ENCODE peak calls at places on chromosome 13, in six cellular contexts. U is epithelial cell of esophagus, Y is kidney glomerular epithelial cell, T is GM12892, L is foreskin fibroblast, H is HTR-8/SVneo. I is an unnamed sample.

GRCh38 chr13:72849571-72849970 is 67.6 kb downstream of the PIBF1 start:
- DNase-seq in H (no peak), Y (no peak), T (no peak), L (peak), U (no peak), I (no peak)

GRCh38 chr13:99655351-99656091 is 154.2 kb downstream of the TM9SF2 start:
- DNase-seq in H (no peak), T (no peak), Y (peak), L (peak), U (peak), I (no peak)

GRCh38 chr13:52736891-52737290 is 2.7 kb downstream of the CNMD start:
- DNase-seq in U (no peak), H (no peak), T (no peak), Y (no peak), L (no peak), I (no peak)

GRCh38 chr13:73828811-73829210 is 305.4 kb downstream of the KLF12 start:
- DNase-seq in T (no peak), Y (no peak), U (no peak), L (no peak), H (no peak), I (no peak)

GRCh38 chr13:46288570-46289259 is 77.0 kb downstream of the LRRC63 start:
- DNase-seq in T (peak), U (peak), Y (peak), L (no peak), H (peak), I (peak)

GRCh38 chr13:108155185-108156106 is 59.9 kb downstream of the LIG4 start:
- DNase-seq in L (peak), T (no peak), U (peak), Y (peak), H (peak), I (peak)

GRCh38 chr13:112980441-112980840 is 11.4 kb downstream of the MCF2L start:
- DNase-seq in U (no peak), L (no peak), H (no peak), Y (no peak), T (no peak), I (no peak)

GRCh38 chr13:90968510-90968909 is 379.0 kb upstream of the MIR17HG start:
- DNase-seq in U (peak), L (no peak), Y (peak), T (no peak), H (peak), I (no peak)

GRCh38 chr13:80945328-80945727 is 604.4 kb upstream of the SPRY2 start:
- DNase-seq in U (no peak), Y (no peak), H (no peak), T (no peak), L (no peak), I (no peak)

GRCh38 chr13:23608704-23609413 is 38.6 kb downstream of the TNFRSF19 start:
- DNase-seq in T (no peak), H (no peak), Y (no peak), U (no peak), L (peak), I (no peak)

GRCh38 chr13:36108342-36108741 is 22.8 kb downstream of the DCLK1 start:
- DNase-seq in L (no peak), H (no peak), T (no peak), Y (no peak), U (no peak), I (no peak)

GRCh38 chr13:113816248-113816924 is 47.5 kb downstream of the GAS6 start:
- DNase-seq in U (no peak), Y (no peak), L (no peak), T (no peak), H (no peak), I (no peak)

GRCh38 chr13:37647038-37647650 is 48.6 kb upstream of the POSTN start:
- DNase-seq in L (no peak), H (no peak), Y (no peak), U (no peak), T (no peak), I (no peak)

GRCh38 chr13:32164622-32165268 is 133.2 kb downstream of the FRY start:
- DNase-seq in T (no peak), Y (peak), L (peak), H (peak), U (peak), I (peak)

GRCh38 chr13:95267662-95268369 is 33.4 kb downstream of the ABCC4 start:
- DNase-seq in H (peak), U (peak), L (peak), Y (peak), T (no peak), I (no peak)

GRCh38 chr13:44489751-44490150 is 86.4 kb downstream of the TSC22D1 start:
- DNase-seq in H (no peak), Y (no peak), U (peak), L (no peak), T (no peak), I (no peak)

GRCh38 chr13:24788538-24788937 is 24.6 kb downstream of the RNF17 start:
- DNase-seq in H (no peak), L (no peak), U (peak), Y (no peak), T (no peak), I (no peak)

GRCh38 chr13:30759748-30760147 is 24.4 kb downstream of the ALOX5AP start:
- DNase-seq in Y (no peak), H (no peak), T (no peak), U (no peak), L (no peak), I (no peak)

GRCh38 chr13:47420568-47420967 is 523.7 kb upstream of the HTR2A start:
- DNase-seq in U (peak), L (peak), H (no peak), Y (peak), T (no peak), I (no peak)

GRCh38 chr13:51585234-51585672 is 991 bp downstream of the WDFY2 start:
- DNase-seq in H (no peak), U (peak), Y (peak), L (no peak), T (no peak), I (no peak)

GRCh38 chr13:98252931-98253470 is 75.9 kb upstream of the RNF113B start:
- DNase-seq in U (peak), H (peak), T (no peak), L (peak), Y (peak), I (no peak)

GRCh38 chr13:28822801-28823200 is 2.7 kb downstream of the MTUS2 start:
- DNase-seq in L (no peak), H (no peak), U (no peak), T (no peak), Y (no peak), I (no peak)

GRCh38 chr13:42615691-42616090 is 41.7 kb downstream of the TNFSF11 start:
- DNase-seq in H (no peak), U (peak), L (peak), T (no peak), Y (no peak), I (no peak)

GRCh38 chr13:43981091-43981490 is 101.4 kb downstream of the LACC1 start:
- DNase-seq in H (no peak), U (no peak), T (no peak), Y (no peak), L (no peak), I (no peak)

GRCh38 chr13:107881362-107881761 is 334.0 kb downstream of the LIG4 start:
- DNase-seq in T (no peak), L (no peak), Y (no peak), H (no peak), U (no peak), I (no peak)

GRCh38 chr13:63979951-63980350 is 2564.3 kb upstream of the PCDH20 start:
- DNase-seq in H (no peak), U (no peak), L (no peak), Y (no peak), T (no peak), I (no peak)

GRCh38 chr13:109787135-109787954 is 962 bp upstream of the IRS2 start:
- DNase-seq in L (no peak), U (peak), Y (no peak), T (no peak), H (no peak), I (no peak)

GRCh38 chr13:110923777-110924638 is 9.1 kb upstream of the ANKRD10 start:
- DNase-seq in T (no peak), L (no peak), H (no peak), U (no peak), Y (no peak), I (no peak)

GRCh38 chr13:65971541-65971940 is 1258.6 kb downstream of the PCDH9 start:
- DNase-seq in Y (no peak), U (no peak), H (no peak), L (no peak), T (no peak), I (no peak)

GRCh38 chr13:49311816-49312215 is 64.1 kb downstream of the CDADC1 start:
- DNase-seq in T (no peak), U (no peak), Y (no peak), L (no peak), H (no peak), I (no peak)

GRCh38 chr13:87754097-87754496 is 82.9 kb downstream of the SLITRK5 start:
- DNase-seq in Y (no peak), T (no peak), L (no peak), U (no peak), H (no peak), I (no peak)

GRCh38 chr13:54449922-54450321 is 1421.3 kb downstream of the OLFM4 start:
- DNase-seq in Y (no peak), T (no peak), U (peak), H (no peak), L (no peak), I (no peak)

GRCh38 chr13:102773441-102774209 is at the start of gene TEX30:
- DNase-seq in T (peak), L (peak), Y (peak), U (peak), H (peak), I (peak)